ENCODE peak calls at places on chromosomes 7 and 10, in five cellular contexts. B is CD4-positive, alpha-beta T cell; I is suprapubic skin; N is coronary artery; E is fibroblast of mammary gland. K is an unnamed sample.

GRCh38 chr7:130994378-130995115 is 260.5 kb upstream of the KLF14 start:
- DNase-seq in B (no peak), I (no peak), N (no peak), E (peak; percentile 67), K (no peak)

GRCh38 chr7:18494821-18495408 is 634 bp upstream of the HDAC9 start:
- DNase-seq in B (no peak), I (no peak), N (no peak), E (peak; percentile 59), K (no peak)

GRCh38 chr10:112912441-112912911 is 37.6 kb upstream of the TCF7L2 start:
- DNase-seq in B (no peak), I (no peak), N (no peak), E (no peak), K (no peak)

GRCh38 chr7:83517026-83517700 is 131.8 kb downstream of the SEMA3E start:
- DNase-seq in B (no peak), I (no peak), N (no peak), E (no peak), K (no peak)

GRCh38 chr10:103921750-103922195 is 3.8 kb upstream of the STN1 start:
- DNase-seq in B (no peak), I (no peak), N (no peak), E (no peak), K (no peak)

GRCh38 chr10:3353235-3353634 is 180.7 kb upstream of the PITRM1 start:
- DNase-seq in B (no peak), I (no peak), N (no peak), E (no peak), K (no peak)

GRCh38 chr7:156614434-156615264 is 25.9 kb upstream of the RNF32 start:
- DNase-seq in B (no peak), I (no peak), N (no peak), E (no peak), K (no peak)

GRCh38 chr10:94777886-94778458 is 15.5 kb downstream of the CYP2C19 start:
- DNase-seq in B (no peak), I (no peak), N (no peak), E (no peak), K (no peak)

GRCh38 chr10:28987555-28988320 is 301.1 kb upstream of the LYZL1 start:
- DNase-seq in B (no peak), I (no peak), N (no peak), E (no peak), K (no peak)

GRCh38 chr7:69166979-69167516 is 431.2 kb upstream of the AUTS2 start:
- DNase-seq in B (no peak), I (no peak), N (peak; percentile 40), E (no peak), K (no peak)

GRCh38 chr10:79111427-79111826 is 42.7 kb downstream of the ZMIZ1 start:
- DNase-seq in B (no peak), I (no peak), N (no peak), E (peak; percentile 84), K (no peak)

GRCh38 chr10:115772606-115773005 is 500.4 kb downstream of the GFRA1 start:
- DNase-seq in B (no peak), I (no peak), N (no peak), E (peak; percentile 90), K (no peak)

GRCh38 chr10:48274636-48275035 is at the start of gene FRMPD2:
- DNase-seq in B (no peak), I (no peak), N (no peak), E (no peak), K (peak; percentile 31)

GRCh38 chr10:4270116-4270515 is 485.1 kb upstream of the KLF6 start:
- DNase-seq in B (no peak), I (no peak), N (no peak), E (peak; percentile 87), K (no peak)

GRCh38 chr7:107939472-107940145 is 48.6 kb downstream of the DLD start:
- DNase-seq in B (no peak), I (no peak), N (no peak), E (peak; percentile 94), K (no peak)

GRCh38 chr7:137762334-137762733 is 84.4 kb downstream of the DGKI start:
- DNase-seq in B (no peak), I (no peak), N (no peak), E (no peak), K (no peak)

GRCh38 chr10:129199826-129200225 is 267.2 kb upstream of the MGMT start:
- DNase-seq in B (no peak), I (no peak), N (no peak), E (no peak), K (no peak)

DNA sequence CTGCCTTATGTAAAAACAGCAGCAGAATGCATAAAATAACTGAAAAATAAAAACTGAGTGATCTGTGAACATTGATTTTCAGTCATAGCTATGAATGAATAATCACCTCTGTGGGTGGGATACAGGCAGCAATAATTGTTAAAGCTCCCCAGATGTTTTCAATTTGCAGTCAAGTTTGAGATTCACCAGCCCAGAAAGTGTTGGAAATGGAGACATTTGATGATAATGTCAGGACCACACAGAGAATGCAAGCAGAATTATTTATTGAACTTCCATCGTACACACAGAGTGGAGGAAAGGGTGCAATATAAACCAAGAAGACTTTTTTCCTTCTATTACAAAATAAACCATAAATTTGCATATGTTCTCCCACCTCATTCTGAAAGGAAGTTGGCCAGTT is 601.7 kb downstream of the ANKRD7 start:
- DNase-seq in B (no peak), I (no peak), N (no peak), E (no peak), K (no peak)
- TF ChIP-seq CTCF in B (no peak), I (no peak), N (no peak), E (no peak), K (no peak)

GRCh38 chr7:35726654-35727053 is 31.7 kb upstream of the HERPUD2 start:
- DNase-seq in B (no peak), I (no peak), N (no peak), E (no peak), K (no peak)

GRCh38 chr7:35729061-35729783 is 34.3 kb upstream of the HERPUD2 start:
- DNase-seq in B (no peak), I (no peak), N (no peak), E (no peak), K (no peak)

GRCh38 chr7:35725280-35725680 is 30.3 kb upstream of the HERPUD2 start:
- DNase-seq in B (peak; percentile 41), I (no peak), N (no peak), E (no peak), K (no peak)

GRCh38 chr7:35728412-35729060 is 33.6 kb upstream of the HERPUD2 start:
- DNase-seq in B (no peak), I (no peak), N (no peak), E (no peak), K (no peak)

GRCh38 chr7:35727571-35727970 is 32.6 kb upstream of the HERPUD2 start:
- DNase-seq in B (no peak), I (no peak), N (no peak), E (peak; percentile 63), K (no peak)
- TF ChIP-seq CTCF in B (no peak), I (no peak), N (no peak), E (no peak), K (no peak)

GRCh38 chr7:35258125-35258890 is 4.4 kb upstream of the TBX20 start:
- DNase-seq in B (no peak), I (no peak), N (no peak), E (no peak), K (no peak)
- TF ChIP-seq CTCF in B (no peak), I (no peak), N (no peak), E (no peak), K (no peak)

GRCh38 chr10:83050815-83051214 is 1088.5 kb upstream of the GHITM start:
- DNase-seq in B (no peak), I (no peak), N (no peak), E (no peak), K (no peak)
- TF ChIP-seq CTCF in B (no peak), I (no peak), N (no peak), E (no peak), K (no peak)

DNA sequence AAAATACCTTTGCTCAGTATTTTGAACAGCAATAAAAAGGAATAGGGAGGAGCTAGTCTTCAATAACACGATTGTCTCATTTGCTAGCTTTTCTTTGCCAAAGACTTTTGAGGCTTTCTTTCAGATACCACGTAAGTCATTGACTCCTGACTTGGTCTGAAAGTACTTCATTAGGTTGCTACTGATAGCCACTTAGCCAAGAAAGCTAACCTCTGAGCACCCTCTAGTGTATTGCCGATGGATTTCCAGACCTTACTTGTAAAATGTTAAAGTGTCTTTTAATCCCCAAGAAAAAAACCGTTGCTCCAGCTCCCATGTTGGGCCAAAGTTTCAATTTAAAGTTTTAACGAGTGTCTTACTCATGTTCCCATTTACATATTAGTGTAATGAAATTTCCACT is 63.4 kb upstream of the STRIP2 start:
- DNase-seq in B (no peak), I (no peak), N (no peak), E (no peak), K (no peak)
- TF ChIP-seq CTCF in B (no peak), I (no peak), N (no peak), E (no peak), K (peak; percentile 13)

K was measured in D721Med.